ENCODE peak calls at places on chromosome 17, in five cellular contexts. X, J, A, L and B are unnamed samples.

GRCh38 chr17:50768348-50768761 is 1.0 kb upstream of the ANKRD40CL start:
- DNase-seq in X (no peak), J (no peak), L (no peak), A (no peak), B (no peak)

GRCh38 chr17:48541574-48542113 is 3.3 kb downstream of the HOXB2 start:
- DNase-seq in X (peak; percentile 72), A (peak; percentile 83), L (no peak), J (no peak), B (peak; percentile 65)

GRCh38 chr17:38572665-38573365 is 32.9 kb downstream of the SRCIN1 start:
- DNase-seq in A (no peak), J (peak; percentile 49), X (peak; percentile 69), L (no peak), B (peak; percentile 60)

GRCh38 chr17:68221786-68222185 is 26.1 kb upstream of the AMZ2 start:
- DNase-seq in J (no peak), L (no peak), X (no peak), A (no peak), B (no peak)

GRCh38 chr17:40287159-40287493 is 553 bp upstream of the CDC6 start:
- DNase-seq in A (no peak), L (no peak), X (no peak), J (no peak), B (no peak)

GRCh38 chr17:76640550-76641380 is 2.8 kb downstream of the ST6GALNAC1 start:
- DNase-seq in J (no peak), L (no peak), X (no peak), A (no peak), B (no peak)

GRCh38 chr17:4604111-4604644 is 19.8 kb downstream of the SMTNL2 start:
- DNase-seq in X (no peak), A (peak; percentile 60), L (peak; percentile 35), J (no peak), B (peak; percentile 79)

GRCh38 chr17:17935321-17936271 is 36.6 kb downstream of the TOM1L2 start:
- DNase-seq in A (no peak), L (peak; percentile 86), J (no peak), X (no peak), B (no peak)

GRCh38 chr17:17666111-17666714 is 15.0 kb upstream of the RAI1 start:
- DNase-seq in X (no peak), L (peak; percentile 63), J (no peak), A (no peak), B (no peak)

GRCh38 chr17:45429338-45430005 is 3.2 kb downstream of the ARHGAP27 start:
- DNase-seq in J (no peak), L (no peak), A (no peak), X (no peak), B (no peak)

GRCh38 chr17:57724038-57724728 is 20.9 kb downstream of the CCDC182 start:
- DNase-seq in A (no peak), J (no peak), L (no peak), X (peak; percentile 28), B (no peak)

GRCh38 chr17:49342575-49342936 is 19.5 kb downstream of the ZNF652 start:
- DNase-seq in A (no peak), X (peak; percentile 14), L (no peak), J (no peak), B (no peak)

DNA sequence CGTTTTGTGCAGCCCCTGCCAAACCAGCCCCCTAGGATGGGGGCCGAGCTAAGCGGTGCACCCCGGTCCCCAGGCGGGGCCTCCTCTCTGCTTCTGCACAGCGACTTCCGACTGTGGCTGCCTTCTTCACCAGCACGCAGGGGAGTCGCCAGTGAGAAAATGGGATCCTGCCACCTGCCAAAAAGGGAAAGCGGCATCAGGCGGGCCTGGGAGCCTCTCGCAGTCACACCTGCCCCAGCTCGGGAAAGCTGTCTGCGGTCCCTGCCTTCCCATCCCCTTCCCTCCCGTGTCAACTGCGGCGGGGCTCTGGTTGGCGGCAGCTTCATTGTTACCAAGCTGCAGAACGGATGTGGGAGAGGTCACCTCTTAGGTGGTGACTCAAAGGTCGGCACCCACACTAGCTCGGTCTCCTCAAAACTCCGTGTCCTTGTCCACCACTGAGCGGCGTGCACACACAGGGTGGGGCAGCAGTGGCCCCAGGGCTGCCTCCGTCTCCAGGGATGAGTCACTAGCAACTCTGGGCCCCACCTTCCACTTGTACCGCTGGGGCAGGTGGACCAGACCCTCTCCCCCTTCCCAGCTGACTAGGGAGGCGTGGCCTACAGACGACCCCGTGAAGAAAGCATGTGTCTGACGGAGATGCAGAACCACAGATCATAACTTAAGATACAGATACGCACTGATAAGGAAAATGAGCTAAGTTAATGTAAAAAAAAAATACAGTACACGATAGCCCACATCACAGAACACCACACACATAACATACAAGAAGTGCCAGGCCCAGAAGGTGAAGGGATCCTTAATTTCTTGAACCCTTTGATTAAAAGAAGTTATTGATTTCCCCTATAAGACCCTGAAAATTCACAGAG is 1.5 kb upstream of the PCYT2 start:
- DNase-seq in A (no peak), J (no peak), L (no peak), X (no peak), B (no peak)
- TF ChIP-seq CTCF in A (no peak), J (no peak), L (no peak), X (no peak), B (no peak)

GRCh38 chr17:8629371-8630226 is 926 bp downstream of the MYH10 start:
- DNase-seq in J (peak; percentile 31), L (no peak), A (peak; percentile 51), X (peak; percentile 37), B (peak; percentile 31)

GRCh38 chr17:8630227-8630801 is at the start of gene MYH10:
- DNase-seq in L (no peak), X (peak; percentile 39), J (peak; percentile 7), A (no peak), B (no peak)

GRCh38 chr17:8631554-8631877 is 991 bp upstream of the MYH10 start:
- DNase-seq in J (no peak), A (no peak), X (no peak), L (no peak), B (no peak)

GRCh38 chr17:8632087-8632486 is 1.6 kb upstream of the MYH10 start:
- DNase-seq in J (no peak), L (no peak), A (no peak), X (no peak), B (no peak)

GRCh38 chr17:8630802-8631553 is 453 bp upstream of the MYH10 start:
- DNase-seq in L (peak; percentile 100), A (peak; percentile 98), X (peak; percentile 100), J (peak; percentile 95), B (peak; percentile 99)
- TF ChIP-seq CTCF in L (no peak), A (peak; percentile 35), X (no peak), J (peak; percentile 52), B (no peak)

GRCh38 chr17:9192010-9192409 is 170.7 kb downstream of the NTN1 start:
- DNase-seq in J (no peak), L (no peak), X (no peak), A (no peak), B (no peak)

GRCh38 chr17:9195346-9195870 is 174.1 kb downstream of the NTN1 start:
- DNase-seq in L (no peak), J (no peak), X (no peak), A (no peak), B (no peak)

GRCh38 chr17:9199474-9200196 is 178.3 kb downstream of the NTN1 start:
- DNase-seq in A (no peak), L (no peak), X (no peak), J (no peak), B (no peak)

GRCh38 chr17:9200197-9200662 is 178.9 kb downstream of the NTN1 start:
- DNase-seq in A (no peak), J (no peak), L (no peak), X (no peak), B (no peak)

GRCh38 chr17:9195961-9196668 is 174.8 kb downstream of the NTN1 start:
- DNase-seq in L (no peak), A (no peak), X (no peak), J (peak; percentile 30), B (no peak)
- TF ChIP-seq CTCF in L (no peak), A (no peak), X (no peak), J (no peak), B (no peak)

GRCh38 chr17:8186446-8186786 is 3.6 kb downstream of the BORCS6 start:
- DNase-seq in J (no peak), A (no peak), L (no peak), X (no peak), B (no peak)
- TF ChIP-seq CTCF in J (no peak), A (no peak), L (no peak), X (no peak), B (peak; percentile 18)

GRCh38 chr17:27579897-27580321 is 51.1 kb upstream of the LGALS9 start:
- DNase-seq in X (peak; percentile 44), J (no peak), L (no peak), A (no peak), B (no peak)
- TF ChIP-seq CTCF in X (no peak), J (no peak), L (no peak), A (no peak), B (no peak)

DNA sequence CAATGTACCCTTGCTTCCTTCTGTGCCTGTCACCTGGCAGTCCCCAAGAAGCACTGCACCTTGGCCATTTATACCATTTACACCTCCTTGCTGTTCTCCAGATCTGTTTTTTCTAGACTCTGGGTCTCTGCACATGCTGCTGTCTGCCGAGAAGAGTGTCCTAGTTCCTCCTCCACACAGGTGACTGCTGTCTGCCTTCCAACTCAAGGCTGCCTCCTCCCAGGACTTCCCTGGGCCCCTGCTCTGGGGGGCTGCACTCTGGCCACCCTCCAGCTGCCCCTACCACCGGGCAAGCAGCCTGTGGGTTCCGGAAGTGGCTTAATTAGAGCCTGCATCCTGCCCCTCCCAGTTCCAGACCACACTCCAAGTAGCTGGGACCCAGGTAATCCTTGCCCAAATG is 5.7 kb upstream of the LIMD2 start:
- DNase-seq in J (no peak), A (no peak), X (no peak), L (no peak), B (no peak)
- TF ChIP-seq CTCF in J (no peak), A (no peak), X (no peak), L (no peak), B (no peak)

GRCh38 chr17:35088647-35088910 is 25.1 kb upstream of the RFFL start:
- DNase-seq in A (no peak), J (no peak), X (no peak), L (no peak), B (no peak)

GRCh38 chr17:35088911-35089845 is 25.7 kb upstream of the RFFL start:
- DNase-seq in X (peak; percentile 91), A (peak; percentile 89), L (peak; percentile 66), J (peak; percentile 79), B (peak; percentile 90)

GRCh38 chr17:35087731-35088646 is 24.5 kb upstream of the RFFL start:
- DNase-seq in A (peak; percentile 42), X (peak; percentile 24), L (peak; percentile 34), J (peak; percentile 29), B (peak; percentile 46)

GRCh38 chr17:35086931-35087573 is 23.5 kb upstream of the RFFL start:
- DNase-seq in X (no peak), L (no peak), A (no peak), J (no peak), B (no peak)

GRCh38 chr17:35089846-35090193 is 26.3 kb upstream of the RFFL start:
- DNase-seq in L (no peak), J (no peak), A (no peak), X (peak; percentile 29), B (no peak)
- TF ChIP-seq CTCF in L (peak; percentile 40), J (no peak), A (no peak), X (no peak), B (no peak)